ENCODE peak calls at places on chromosomes 5 and 9, in five cellular contexts. M is LoVo, N is ELR, G is upper lobe of left lung, C is posterior cingulate gyrus. L is an unnamed sample.

GRCh38 chr9:127187231-127187956 is 65.0 kb upstream of the ANGPTL2 start:
- DNase-seq in C (peak; percentile 62), G (peak; percentile 37), M (peak; percentile 71), N (peak; percentile 93), L (peak; percentile 99)

GRCh38 chr5:7886849-7887460 is 18.0 kb downstream of the MTRR start:
- DNase-seq in G (no peak), M (peak; percentile 41), N (peak; percentile 70), C (no peak), L (peak; percentile 76)

GRCh38 chr9:22447607-22448305 is 1.1 kb downstream of the DMRTA1 start:
- DNase-seq in C (no peak), M (no peak), N (no peak), G (peak; percentile 35), L (peak; percentile 13)

GRCh38 chr9:100554935-100555401 is 22.9 kb upstream of the CAVIN4 start:
- DNase-seq in N (no peak), M (no peak), G (no peak), C (no peak), L (peak; percentile 62)

GRCh38 chr5:108516771-108517170 is 134.9 kb upstream of the FBXL17 start:
- DNase-seq in C (no peak), G (no peak), N (no peak), M (no peak), L (no peak)

GRCh38 chr5:33649801-33650482 is 209.2 kb downstream of the TARS1 start:
- DNase-seq in C (no peak), M (no peak), N (peak; percentile 72), G (no peak), L (peak; percentile 85)

GRCh38 chr5:178130576-178131445 is at the start of gene RMND5B:
- DNase-seq in M (peak; percentile 90), N (peak; percentile 84), C (peak; percentile 95), G (peak; percentile 88), L (peak; percentile 63)

GRCh38 chr5:134113908-134114875 is at the start of gene TCF7:
- DNase-seq in C (no peak), G (peak; percentile 81), N (peak; percentile 87), M (peak; percentile 93), L (peak; percentile 79)

GRCh38 chr9:121206516-121207370 is 5.1 kb upstream of the RAB14 start:
- DNase-seq in G (no peak), M (peak; percentile 12), C (no peak), N (no peak), L (peak; percentile 54)

GRCh38 chr5:321233-321725 is at the start of gene AHRR:
- DNase-seq in M (peak; percentile 88), C (peak; percentile 85), G (peak; percentile 55), N (peak; percentile 83), L (peak; percentile 39)

GRCh38 chr9:132049323-132049882 is 30.3 kb downstream of the MED27 start:
- DNase-seq in G (no peak), N (no peak), C (peak; percentile 81), M (no peak), L (no peak)

GRCh38 chr9:127931092-127931881 is 710 bp upstream of the PIP5KL1 start:
- DNase-seq in C (no peak), N (peak; percentile 78), G (peak; percentile 58), M (no peak), L (peak; percentile 90)

GRCh38 chr9:91419222-91420191 is 4.1 kb downstream of the NFIL3 start:
- DNase-seq in C (no peak), G (peak; percentile 91), N (peak; percentile 96), M (peak; percentile 71), L (peak; percentile 99)

GRCh38 chr9:68942790-68943189 is 71.1 kb downstream of the PRKACG start:
- DNase-seq in C (no peak), N (no peak), G (no peak), M (no peak), L (no peak)

GRCh38 chr5:10762776-10763500 is 1.9 kb upstream of the DAP start:
- DNase-seq in G (no peak), N (no peak), M (no peak), C (no peak), L (no peak)

GRCh38 chr5:102701748-102702147 is 53.4 kb upstream of the PAM start:
- DNase-seq in G (no peak), N (no peak), M (no peak), C (no peak), L (no peak)

GRCh38 chr9:80928697-80929096 is 760.6 kb downstream of the TLE1 start:
- DNase-seq in M (no peak), N (no peak), G (no peak), C (no peak), L (no peak)

GRCh38 chr5:16017720-16018119 is 161.9 kb downstream of the MARCHF11 start:
- DNase-seq in C (no peak), N (no peak), M (no peak), G (no peak), L (no peak)

GRCh38 chr5:36575367-36575781 is 31.0 kb upstream of the SLC1A3 start:
- DNase-seq in C (no peak), N (peak; percentile 72), G (no peak), M (no peak), L (peak; percentile 66)